ENCODE peak calls at places on chromosomes 13 and 19, in five cellular contexts. N is ELF-1; S is stimulated activated CD8-positive, alpha-beta memory T cell treated with anti-CD3 and anti-CD28 coated beads, Interleukin-4, amount 100 ng/mL, for 1 hour; V is activated CD4-positive, alpha-beta T cell treated with anti-CD3 and anti-CD28 coated beads, Interleukin-2, amount 10 ng/mL, durations not matched to agents 7 days and 5 days; Y is B cell. U is an unnamed sample.
A peak's percentile ranks its signal among the peaks of the same experiment; 100 is the strongest.

GRCh38 chr13:50626031-50626643 is 217.4 kb downstream of the DLEU7 start:
- DNase-seq in N (no peak), S (no peak), V (no peak), Y (no peak), U (no peak)

GRCh38 chr19:32498641-32499200 is 82.3 kb upstream of the PDCD5 start:
- DNase-seq in N (no peak), S (peak; percentile 10), V (no peak), Y (no peak), U (no peak)

GRCh38 chr13:21060827-21061076 is 634 bp downstream of the LATS2 start:
- DNase-seq in N (no peak), S (no peak), V (no peak), Y (no peak), U (no peak)

GRCh38 chr13:41648314-41648935 is 191.1 kb downstream of the RGCC start:
- DNase-seq in N (no peak), S (no peak), V (no peak), Y (no peak), U (no peak)

GRCh38 chr13:100388923-100389322 is 199.7 kb downstream of the GGACT start:
- DNase-seq in N (no peak), S (no peak), V (no peak), Y (no peak), U (no peak)

GRCh38 chr13:97004096-97004876 is 10.0 kb upstream of the OXGR1 start:
- DNase-seq in N (peak; percentile 7), S (no peak), V (no peak), Y (no peak), U (no peak)

GRCh38 chr13:36420437-36420891 is 11.8 kb upstream of the CCNA1 start:
- DNase-seq in N (peak; percentile 85), S (peak; percentile 37), V (peak; percentile 78), Y (peak; percentile 61), U (peak; percentile 71)

GRCh38 chr13:107962209-107962608 is 253.1 kb downstream of the LIG4 start:
- DNase-seq in N (no peak), S (no peak), V (no peak), Y (no peak), U (no peak)

GRCh38 chr19:30602661-30603322 is 230.6 kb downstream of the ZNF536 start:
- DNase-seq in N (no peak), S (no peak), V (no peak), Y (no peak), U (no peak)

GRCh38 chr13:75855847-75856246 is 219.7 kb downstream of the LMO7 start:
- DNase-seq in N (no peak), S (no peak), V (no peak), Y (no peak), U (no peak)

GRCh38 chr13:46666727-46667456 is 113.9 kb downstream of the LRCH1 start:
- DNase-seq in N (peak; percentile 56), S (no peak), V (no peak), Y (no peak), U (peak; percentile 45)

GRCh38 chr13:21674271-21675009 is 3.6 kb downstream of the FGF9 start:
- DNase-seq in N (peak; percentile 27), S (no peak), V (no peak), Y (peak; percentile 70), U (peak; percentile 75)

GRCh38 chr13:47794963-47795362 is 206.1 kb downstream of the SUCLA2 start:
- DNase-seq in N (no peak), S (no peak), V (no peak), Y (no peak), U (peak; percentile 3)

GRCh38 chr13:43908156-43909126 is 28.7 kb downstream of the LACC1 start:
- DNase-seq in N (no peak), S (no peak), V (peak; percentile 26), Y (no peak), U (peak; percentile 36)

GRCh38 chr13:26236306-26236705 is 14.2 kb upstream of the RNF6 start:
- DNase-seq in N (no peak), S (no peak), V (no peak), Y (no peak), U (no peak)

GRCh38 chr19:49512970-49513745 is 697 bp downstream of the FCGRT start:
- DNase-seq in N (peak; percentile 58), S (no peak), V (no peak), Y (peak; percentile 76), U (peak; percentile 59)

GRCh38 chr13:33110386-33110712 is 94.1 kb downstream of the KL start:
- DNase-seq in N (no peak), S (no peak), V (no peak), Y (no peak), U (no peak)

GRCh38 chr19:46232029-46232428 is 2.5 kb downstream of the IGFL1 start:
- DNase-seq in N (no peak), S (no peak), V (no peak), Y (no peak), U (no peak)

GRCh38 chr19:17436874-17437267 is 11.6 kb downstream of the TMEM221 start:
- DNase-seq in N (no peak), S (no peak), V (no peak), Y (no peak), U (no peak)

GRCh38 chr13:77767413-77767812 is 69.9 kb downstream of the SLAIN1 start:
- DNase-seq in N (no peak), S (no peak), V (no peak), Y (no peak), U (no peak)

GRCh38 chr13:41588899-41589298 is 131.5 kb downstream of the RGCC start:
- DNase-seq in N (no peak), S (no peak), V (no peak), Y (no peak), U (no peak)

GRCh38 chr13:25171517-25172302 is at the start of gene AMER2:
- DNase-seq in N (peak; percentile 53), S (no peak), V (no peak), Y (peak; percentile 36), U (no peak)

GRCh38 chr19:3515891-3516422 is 9.8 kb downstream of the FZR1 start:
- DNase-seq in N (no peak), S (no peak), V (no peak), Y (no peak), U (no peak)

GRCh38 chr13:113933901-113934300 is 40.0 kb downstream of the C13orf46 start:
- DNase-seq in N (no peak), S (no peak), V (no peak), Y (no peak), U (no peak)

GRCh38 chr13:27358420-27358819 is 66.0 kb upstream of the GTF3A start:
- DNase-seq in N (no peak), S (no peak), V (no peak), Y (no peak), U (no peak)

GRCh38 chr19:13849991-13850909 is 26.7 kb upstream of the NANOS3 start:
- DNase-seq in N (peak; percentile 78), S (no peak), V (peak; percentile 64), Y (peak; percentile 77), U (no peak)